ENCODE peak calls at places on chromosomes 7 and 10, in six cellular contexts. O is Calu3, Q is hepatocyte, L is K562, T is AG04449, V is CD14-positive monocyte. Y is an unnamed sample.
A peak's percentile ranks its signal among the peaks of the same experiment; 100 is the strongest.

GRCh38 chr7:29488977-29489376 is 74.7 kb upstream of the PRR15 start:
- DNase-seq in Q (peak; percentile 20), L (no peak), V (no peak), O (no peak), T (peak; percentile 80), Y (no peak)

GRCh38 chr7:104627516-104627915 is 299.1 kb downstream of the LHFPL3 start:
- DNase-seq in O (peak; percentile 13), T (no peak), L (no peak), V (no peak), Q (peak; percentile 64), Y (no peak)

GRCh38 chr10:97280783-97281182 is 11.7 kb downstream of the ARHGAP19 start:
- DNase-seq in O (no peak), Q (peak; percentile 52), T (no peak), L (no peak), V (no peak), Y (no peak)

GRCh38 chr7:1210321-1210978 is 22.2 kb upstream of the UNCX start:
- DNase-seq in Q (no peak), O (no peak), L (no peak), V (no peak), T (no peak), Y (no peak)

GRCh38 chr7:150685219-150686029 is at the start of gene GIMAP2:
- DNase-seq in T (no peak), V (no peak), Q (peak; percentile 16), L (no peak), O (no peak), Y (no peak)

GRCh38 chr7:151038951-151039849 is 9.1 kb upstream of the ASIC3 start:
- DNase-seq in V (peak; percentile 95), L (peak; percentile 99), T (no peak), Q (peak; percentile 92), O (peak; percentile 91), Y (no peak)

GRCh38 chr7:36984710-36985308 is 260.5 kb upstream of the AOAH start:
- DNase-seq in O (no peak), L (no peak), V (no peak), Q (no peak), T (no peak), Y (no peak)

GRCh38 chr7:1141651-1142050 is 18.3 kb downstream of the ZFAND2A start:
- DNase-seq in O (no peak), L (no peak), V (no peak), T (no peak), Q (no peak), Y (no peak)

GRCh38 chr10:103765168-103765567 is 90.2 kb downstream of the SH3PXD2A start:
- DNase-seq in L (no peak), Q (no peak), T (no peak), O (no peak), V (no peak), Y (no peak)

GRCh38 chr7:117152213-117153007 is 170.4 kb downstream of the WNT2 start:
- DNase-seq in Q (no peak), T (no peak), O (no peak), V (no peak), L (no peak), Y (no peak)

GRCh38 chr7:29288534-29289091 is 94.0 kb downstream of the CHN2 start:
- DNase-seq in V (no peak), Q (no peak), L (no peak), O (no peak), T (no peak), Y (no peak)

GRCh38 chr10:100510533-100511308 is 8.9 kb downstream of the SEC31B start:
- DNase-seq in V (no peak), O (no peak), T (no peak), Q (no peak), L (no peak), Y (no peak)

GRCh38 chr7:120941064-120941463 is 9.5 kb upstream of the ING3 start:
- DNase-seq in O (no peak), Q (no peak), T (no peak), V (no peak), L (no peak), Y (no peak)

GRCh38 chr7:50962962-50963374 is 180.3 kb upstream of the GRB10 start:
- DNase-seq in L (peak; percentile 57), T (no peak), Q (peak; percentile 43), V (no peak), O (peak; percentile 92), Y (no peak)

GRCh38 chr7:150450491-150450992 is at the start of gene GIMAP8:
- DNase-seq in Q (no peak), V (peak; percentile 65), L (peak; percentile 8), O (no peak), T (no peak), Y (no peak)

GRCh38 chr10:17216901-17217395 is 11.1 kb upstream of the VIM start:
- DNase-seq in V (no peak), O (no peak), Q (no peak), L (no peak), T (no peak), Y (no peak)

GRCh38 chr10:127278001-127278400 is 81.6 kb upstream of the INSYN2A start:
- DNase-seq in Q (no peak), V (no peak), L (no peak), O (no peak), T (peak; percentile 12), Y (no peak)
- TF ChIP-seq CTCF in Q (no peak), V (no peak), L (no peak), O (no peak), T (no peak), Y (no peak)

DNA sequence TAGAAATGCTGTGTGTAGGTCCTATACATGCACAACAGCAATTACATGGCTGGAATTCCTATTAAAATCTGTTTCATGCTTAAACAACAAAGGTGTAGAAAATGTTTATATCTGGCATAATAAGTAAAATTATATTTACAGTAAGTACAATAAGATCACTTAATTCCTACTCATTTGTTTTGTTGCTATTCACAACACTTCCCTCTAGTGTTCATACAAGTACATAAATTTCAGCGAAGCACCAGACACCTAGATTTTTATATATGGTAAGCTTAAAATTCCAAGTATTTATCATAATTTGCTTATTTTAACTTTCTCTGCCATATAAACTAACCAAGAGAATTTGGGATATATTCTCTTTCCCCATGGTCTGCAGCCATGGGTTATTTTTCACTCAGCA is 51.8 kb upstream of the ANK3 start:
- DNase-seq in V (no peak), L (no peak), O (no peak), T (no peak), Q (no peak), Y (no peak)
- TF ChIP-seq CTCF in V (peak; percentile 33), L (peak; percentile 19), O (no peak), T (peak; percentile 4), Q (peak; percentile 42), Y (no peak)

GRCh38 chr7:75042299-75042698 is 31.3 kb downstream of the RCC1L start:
- DNase-seq in Q (no peak), L (no peak), T (no peak), V (no peak), O (no peak), Y (no peak)

GRCh38 chr7:75040512-75040911 is 33.1 kb downstream of the RCC1L start:
- DNase-seq in Q (no peak), T (no peak), V (no peak), L (no peak), O (no peak), Y (no peak)

GRCh38 chr7:75039166-75039565 is 34.4 kb downstream of the RCC1L start:
- DNase-seq in L (no peak), T (no peak), V (no peak), O (no peak), Q (no peak), Y (no peak)

GRCh38 chr7:75039709-75040108 is 33.9 kb downstream of the RCC1L start:
- DNase-seq in Q (no peak), T (no peak), L (no peak), O (no peak), V (no peak), Y (peak; percentile 78)

DNA sequence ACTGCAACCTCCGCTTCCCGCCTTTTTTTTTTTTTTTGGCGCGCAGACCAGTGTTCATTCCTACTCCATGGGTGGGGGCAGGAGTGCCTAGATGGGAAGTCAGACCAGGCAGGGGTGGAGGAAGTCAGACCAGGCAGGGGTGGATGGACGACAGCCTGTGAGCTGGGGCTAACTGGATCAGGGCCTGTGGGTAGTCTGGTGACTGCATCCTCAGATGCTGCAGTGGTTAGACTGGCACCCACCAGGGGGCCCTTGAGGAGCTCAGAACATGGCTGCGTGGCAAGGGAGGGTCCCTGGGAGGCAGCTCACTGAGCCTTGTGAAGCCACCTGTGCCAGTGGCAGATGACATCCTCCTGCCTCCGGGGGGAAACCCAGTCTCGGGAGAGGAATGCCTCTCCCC is 35.1 kb downstream of the RCC1L start:
- DNase-seq in O (no peak), L (no peak), V (no peak), Q (no peak), T (no peak), Y (no peak)
- TF ChIP-seq CTCF in O (no peak), L (no peak), V (no peak), Q (no peak), T (no peak), Y (no peak)

GRCh38 chr7:93461350-93461749 is 113.2 kb downstream of the CALCR start:
- DNase-seq in Q (no peak), O (no peak), V (no peak), T (no peak), L (no peak), Y (no peak)
- TF ChIP-seq CTCF in Q (no peak), O (no peak), V (peak; percentile 4), T (no peak), L (peak; percentile 20), Y (no peak)

DNA sequence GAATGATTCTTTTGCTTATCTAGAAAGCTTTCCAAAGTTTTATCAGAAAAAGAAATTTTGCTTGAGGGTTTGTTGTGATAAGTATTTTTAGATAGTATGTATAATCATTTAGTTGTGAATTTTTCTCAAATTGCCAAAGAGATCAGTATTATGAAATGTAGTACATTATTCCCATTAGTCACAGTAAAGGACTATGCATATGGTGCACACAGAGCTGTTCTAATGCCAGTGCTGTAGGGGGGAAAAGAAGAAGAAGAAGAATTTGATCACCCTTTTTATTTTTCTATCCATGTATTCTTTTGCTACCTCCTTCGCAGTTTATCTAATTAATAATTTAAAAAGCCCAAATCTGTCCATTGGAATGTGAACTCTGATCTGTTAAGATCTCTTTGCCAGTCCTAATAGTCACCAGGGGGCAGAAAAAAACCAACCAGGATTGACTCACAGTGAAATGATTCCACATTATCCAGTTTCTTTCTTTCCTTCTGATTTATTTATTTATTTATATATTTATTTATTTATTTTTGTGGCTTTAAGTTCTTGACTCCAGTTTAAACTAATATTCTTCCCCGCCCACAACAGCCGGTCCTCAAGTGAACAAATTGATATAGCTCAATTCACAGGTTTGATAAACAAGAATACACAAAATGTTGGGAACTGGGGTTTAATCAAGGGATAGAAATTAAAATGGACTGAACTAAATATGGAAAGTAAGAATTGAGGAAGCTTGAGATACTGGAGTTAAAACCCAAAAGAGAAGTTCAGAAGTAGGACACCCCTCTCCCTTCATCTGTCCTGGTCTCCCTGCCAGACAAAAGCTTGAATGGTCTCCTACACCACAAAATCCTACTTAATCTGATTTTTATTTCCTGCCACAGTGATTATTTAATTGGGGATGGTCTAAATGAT is 4.9 kb downstream of the RBM20 start:
- DNase-seq in L (no peak), V (no peak), Q (no peak), T (no peak), O (no peak), Y (no peak)
- TF ChIP-seq CTCF in L (no peak), V (no peak), Q (no peak), T (no peak), O (no peak), Y (no peak)